ENCODE peak calls at places on chromosomes 11 and 22, in five cellular contexts. C is stomach, E is HepG2, Q is H1, L is K562. P is an unnamed sample.

GRCh38 chr22:42842658-42843370 is 14.3 kb downstream of the ARFGAP3 start:
- DNase-seq in E (no peak), L (no peak), Q (no peak), C (no peak), P (no peak)

GRCh38 chr11:11931461-11932055 is 76.9 kb downstream of the DKK3 start:
- DNase-seq in E (peak), L (peak), C (no peak), Q (no peak), P (no peak)

GRCh38 chr22:44384563-44384940 is 71.8 kb upstream of the SHISAL1 start:
- DNase-seq in Q (no peak), L (no peak), E (no peak), C (no peak), P (no peak)

GRCh38 chr22:28440517-28441366 is 238.9 kb downstream of the TTC28 start:
- DNase-seq in C (no peak), L (no peak), E (no peak), Q (no peak), P (no peak)

GRCh38 chr11:57513911-57514537 is 1.5 kb downstream of the SLC43A1 start:
- DNase-seq in L (peak), C (peak), Q (no peak), E (no peak), P (peak)

GRCh38 chr22:38236786-38237185 is 35.0 kb downstream of the MAFF start:
- DNase-seq in L (no peak), C (peak), Q (no peak), E (no peak), P (no peak)

GRCh38 chr22:47059076-47059475 is 296.6 kb downstream of the TBC1D22A start:
- DNase-seq in Q (no peak), L (no peak), C (no peak), E (no peak), P (no peak)

GRCh38 chr11:112320668-112321067 is 60.0 kb upstream of the PLET1 start:
- DNase-seq in E (peak), Q (no peak), C (peak), L (peak), P (peak)

GRCh38 chr11:86606849-86607481 is 65.5 kb downstream of the ME3 start:
- DNase-seq in C (no peak), Q (no peak), L (no peak), E (no peak), P (no peak)

GRCh38 chr11:19349340-19350025 is 108.7 kb upstream of the E2F8 start:
- DNase-seq in L (no peak), E (no peak), Q (no peak), C (no peak), P (no peak)

GRCh38 chr22:35993048-35993714 is 35.4 kb downstream of the RBFOX2 start:
- DNase-seq in Q (no peak), C (no peak), E (no peak), L (no peak), P (no peak)

GRCh38 chr11:96061730-96062524 is 138.0 kb upstream of the MTMR2 start:
- DNase-seq in C (no peak), L (no peak), E (peak), Q (no peak), P (no peak)

GRCh38 chr11:10348650-10349280 is 43.9 kb downstream of the ADM start:
- DNase-seq in E (peak), Q (no peak), L (no peak), C (no peak), P (no peak)

DNA sequence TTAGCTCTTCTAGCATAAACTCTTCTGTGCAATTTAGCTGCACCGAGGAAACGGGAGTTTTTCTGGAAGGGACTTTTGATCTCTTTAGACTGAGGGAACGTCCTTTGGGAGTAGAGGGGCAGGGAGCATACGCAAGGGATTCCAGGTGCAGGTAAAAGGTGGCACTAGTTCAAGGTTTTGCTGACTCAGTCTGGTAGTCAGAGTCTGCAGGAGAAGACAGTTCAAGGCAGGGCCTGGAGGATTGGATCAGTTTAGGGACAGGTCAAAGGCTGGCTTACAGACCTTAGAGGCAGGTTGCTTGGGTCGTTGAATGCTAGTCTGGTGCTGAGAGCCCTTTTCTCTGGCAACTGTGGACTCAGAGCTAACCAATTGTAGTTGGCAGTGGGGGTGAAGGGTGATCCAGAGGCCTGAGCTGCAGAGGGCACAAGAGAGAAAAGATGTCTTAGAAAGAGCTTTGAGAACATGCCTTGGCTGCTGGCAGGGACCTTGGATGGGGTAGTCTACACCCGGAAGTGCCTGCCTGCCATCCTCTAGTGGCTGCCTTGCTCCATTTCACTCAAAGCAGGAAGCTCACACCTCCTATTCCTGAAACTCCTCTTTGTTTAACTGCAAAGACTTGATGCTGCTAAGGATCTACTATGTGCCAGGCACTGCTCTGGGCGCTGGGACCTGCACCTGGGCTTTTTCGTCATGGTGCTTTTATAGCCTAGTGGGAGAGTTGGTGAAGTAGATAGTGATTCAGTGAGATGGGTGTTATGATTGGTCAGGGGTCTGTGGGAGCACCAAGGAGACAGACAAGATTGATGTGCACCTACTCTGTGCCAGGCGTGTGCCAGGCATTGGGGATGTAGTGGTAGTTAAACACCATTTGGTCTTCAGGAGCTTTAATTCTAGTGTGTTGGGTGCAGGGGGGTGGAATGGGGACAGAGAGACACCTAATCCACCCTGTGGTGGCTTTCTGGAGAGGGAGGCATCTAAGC is 17.1 kb downstream of the MIAT start:
- DNase-seq in E (no peak), Q (no peak), L (peak), C (no peak), P (no peak)
- H3K4me3 ChIP-seq in E (no peak), Q (no peak), L (peak), C (peak), P (no peak)

GRCh38 chr11:77665240-77665965 is 27.8 kb upstream of the CLNS1A start:
- DNase-seq in Q (no peak), C (no peak), L (no peak), E (no peak), P (no peak)
- TF ChIP-seq EP300 in Q (no peak), C (no peak), L (no peak), E (no peak), P (no peak)

DNA sequence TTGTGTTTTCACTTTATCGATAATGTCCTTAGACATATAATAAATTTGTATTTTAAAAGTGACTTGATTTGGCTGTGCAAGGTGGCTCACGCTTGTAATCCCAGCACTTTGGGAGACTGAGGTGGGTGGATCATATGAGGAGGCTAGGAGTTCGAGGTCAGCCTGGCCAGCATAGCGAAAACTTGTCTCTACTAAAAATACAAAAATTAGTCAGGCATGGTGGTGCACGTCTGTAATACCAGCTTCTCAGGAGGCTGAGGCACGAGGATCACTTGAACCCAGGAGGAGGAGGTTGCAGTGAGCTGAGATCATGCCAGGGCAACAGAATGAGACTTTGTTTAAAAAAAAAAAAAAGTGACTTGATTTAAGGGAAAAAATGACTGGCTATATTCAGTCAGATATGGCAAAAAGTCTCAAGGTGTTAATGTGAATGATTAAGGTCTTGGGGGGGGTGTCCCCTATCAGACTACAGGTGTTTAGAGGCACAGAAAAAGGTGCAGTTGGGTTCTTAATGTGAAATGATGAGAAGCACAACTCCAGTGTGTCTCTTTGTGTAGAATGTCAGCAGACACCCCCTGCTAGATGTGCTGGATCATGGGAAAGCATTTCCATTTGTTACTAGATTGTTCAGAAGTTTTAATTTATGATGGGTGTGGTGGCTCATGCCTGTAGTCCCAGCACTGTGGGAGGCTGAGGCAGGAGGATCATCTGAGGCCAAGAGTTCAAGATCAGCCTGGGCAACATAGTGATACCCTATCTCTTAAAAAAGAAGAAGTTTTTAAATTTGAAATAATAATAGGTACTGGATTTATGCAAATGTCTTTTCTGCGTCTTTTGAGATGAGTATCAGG is 17.0 kb downstream of the NEAT1 start:
- DNase-seq in C (peak), E (no peak), Q (no peak), L (no peak), P (no peak)
- H3K27ac ChIP-seq in C (peak), E (no peak), Q (no peak), L (no peak), P (no peak)

GRCh38 chr11:1573847-1574255 is 1.8 kb upstream of the DUSP8 start:
- DNase-seq in C (peak), E (no peak), L (no peak), Q (no peak), P (no peak)
- H3K4me3 ChIP-seq in C (peak), E (peak), L (no peak), Q (no peak), P (peak)

DNA sequence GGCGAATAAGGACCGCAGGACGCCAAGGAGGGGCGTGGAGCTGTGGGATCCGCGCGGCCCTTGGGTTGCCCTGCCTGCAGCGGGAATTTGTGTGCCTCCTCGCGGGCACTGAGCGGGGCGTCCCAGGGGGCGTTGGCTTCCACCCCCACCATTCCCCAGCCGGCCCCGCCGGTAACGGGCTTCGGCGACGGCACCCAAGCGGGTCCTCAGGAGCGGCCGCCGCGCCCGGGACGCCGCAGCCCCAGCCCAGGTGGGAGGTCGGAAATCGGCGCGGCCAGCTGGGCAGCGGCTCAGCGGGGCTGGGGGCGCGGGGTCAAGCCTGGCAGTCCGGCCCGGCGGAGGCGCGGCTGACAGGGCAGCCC is 320 bp downstream of the CLTCL1 start:
- DNase-seq in L (peak), C (peak), E (no peak), Q (no peak), P (no peak)
- TF ChIP-seq EP300 in L (no peak), C (no peak), E (no peak), Q (no peak), P (no peak)

GRCh38 chr11:34134765-34135164 is 29.3 kb downstream of the NAT10 start:
- DNase-seq in L (no peak), C (no peak), E (no peak), Q (no peak), P (no peak)

GRCh38 chr11:34136420-34136819 is 31.0 kb downstream of the NAT10 start:
- DNase-seq in Q (no peak), L (no peak), E (no peak), C (no peak), P (no peak)

GRCh38 chr11:34139346-34139745 is 33.9 kb downstream of the NAT10 start:
- DNase-seq in Q (no peak), E (no peak), C (no peak), L (no peak), P (no peak)

GRCh38 chr11:34132261-34132965 is 27.0 kb downstream of the NAT10 start:
- DNase-seq in E (no peak), Q (no peak), C (no peak), L (no peak), P (no peak)

DNA sequence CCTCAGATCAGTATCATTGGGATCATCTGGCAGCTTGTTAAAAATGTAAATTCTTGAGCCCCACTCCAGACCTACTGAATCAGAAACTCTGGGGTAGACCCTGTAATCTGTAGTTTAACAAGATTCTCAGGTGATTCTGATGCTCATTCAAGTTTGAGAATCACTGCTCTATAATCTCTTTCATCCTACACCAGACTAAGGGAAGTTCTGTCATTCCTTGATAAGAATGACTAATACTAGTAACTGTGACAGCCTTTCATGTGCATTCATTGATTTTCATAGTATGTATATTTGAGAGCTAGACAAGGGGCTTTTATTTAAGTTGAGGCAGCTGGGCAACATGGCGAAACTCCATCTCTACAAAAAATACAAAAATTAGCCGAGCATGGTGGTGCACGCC is 30.0 kb downstream of the NAT10 start:
- DNase-seq in L (no peak), C (no peak), Q (no peak), E (no peak), P (no peak)
- H3K27ac ChIP-seq in L (no peak), C (no peak), Q (no peak), E (no peak), P (no peak)

DNA sequence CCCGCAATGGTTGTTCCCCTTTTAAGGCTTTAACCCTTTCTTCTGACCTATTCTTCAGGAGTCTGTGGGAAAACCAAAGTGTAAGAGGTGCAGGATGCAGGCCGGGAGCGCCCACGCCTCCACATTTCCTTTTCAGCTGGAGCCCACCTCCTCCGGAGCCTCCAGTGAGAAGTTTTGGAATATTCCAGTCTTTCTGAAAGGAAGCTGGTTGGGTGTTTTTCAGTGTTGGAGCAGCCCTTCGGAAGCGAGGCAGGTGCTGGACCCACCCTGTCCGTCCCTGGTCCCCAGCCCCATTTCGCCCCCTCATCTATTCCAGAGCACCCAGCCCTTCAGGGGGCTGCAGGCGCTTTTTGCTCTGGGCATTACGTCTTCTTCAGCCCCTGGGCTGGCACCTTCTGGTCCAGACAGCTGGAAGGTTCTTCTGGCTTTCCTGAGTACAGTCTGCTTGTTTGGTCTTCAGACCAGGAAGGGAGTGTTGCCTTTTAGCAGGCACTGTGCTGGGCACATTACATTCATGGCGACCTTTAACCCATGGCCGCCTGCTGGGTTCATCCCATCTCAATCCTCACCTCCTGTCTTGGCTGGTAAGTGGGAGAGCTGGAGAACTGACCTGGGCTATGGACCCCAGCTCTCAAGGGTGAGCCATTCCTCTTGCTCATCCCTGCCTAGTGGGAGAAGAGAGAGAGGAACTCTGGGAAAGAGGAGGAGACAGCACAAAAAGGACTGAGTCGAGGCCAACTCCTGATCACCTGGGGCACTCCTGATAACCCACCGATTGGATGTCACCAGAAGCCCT is 685 bp upstream of the THY1 start:
- DNase-seq in L (peak), E (no peak), Q (no peak), C (no peak), P (no peak)
- H3K4me3 ChIP-seq in L (no peak), E (no peak), Q (peak), C (peak), P (peak)

GRCh38 chr11:47916361-47916841 is 64.0 kb upstream of the PTPRJ start:
- DNase-seq in L (peak), E (no peak), C (peak), Q (no peak), P (no peak)
- TF ChIP-seq EP300 in L (peak), E (no peak), C (no peak), Q (no peak), P (no peak)

DNA sequence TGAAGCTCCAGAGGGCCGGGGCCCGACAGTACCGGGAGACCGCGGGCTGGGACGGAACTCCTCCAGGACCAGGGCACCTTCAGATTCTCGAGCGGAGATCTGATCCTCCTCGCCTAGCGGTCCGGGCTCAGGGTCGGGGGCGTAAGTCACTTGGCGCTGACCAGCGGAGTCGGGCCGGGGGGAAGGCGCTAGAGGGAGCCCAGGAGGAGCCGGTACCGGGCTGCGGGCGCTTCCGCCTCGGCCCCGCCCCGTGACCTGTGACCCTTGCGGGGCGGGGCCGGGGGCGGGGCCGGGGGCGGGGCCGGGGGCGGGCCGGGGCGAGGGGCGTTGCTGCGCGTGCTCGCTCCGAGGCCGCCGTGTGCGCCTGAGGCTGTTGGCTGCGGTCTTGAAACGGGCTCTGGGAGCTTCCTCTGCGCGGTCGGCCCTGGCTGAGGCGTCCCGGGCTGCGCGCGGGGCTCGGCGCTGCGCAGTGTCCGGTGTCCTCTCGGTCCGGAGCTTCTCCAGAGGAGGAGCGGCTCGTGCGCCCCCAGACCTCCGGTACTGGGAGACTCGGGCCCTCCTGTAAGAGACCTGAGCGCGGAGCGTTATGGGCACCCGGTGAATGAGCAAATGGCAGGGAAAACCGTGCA is at the start of gene ARSA:
- DNase-seq in C (peak), E (peak), L (peak), Q (no peak), P (peak)
- H3K27ac ChIP-seq in C (peak), E (peak), L (peak), Q (no peak), P (peak)